ENCODE peak calls at places on chromosomes 7 and 10, in eight cellular contexts. V is SK-N-SH, Q is mammary epithelial cell, G is hepatocyte, H is IMR-90, T is fibroblast of lung, X is DND-41, O is mesendoderm. K is an unnamed sample.

GRCh38 chr10:43862756-43863155 is 214.1 kb upstream of the ZNF32 start:
- DNase-seq in V (peak), X (no peak), O (no peak), Q (no peak), G (no peak), T (no peak), H (no peak), K (no peak)

GRCh38 chr10:120824864-120825263 is 26.3 kb upstream of the WDR11 start:
- DNase-seq in T (peak), X (peak), G (peak), O (peak), H (no peak), Q (no peak), V (peak), K (peak)

GRCh38 chr7:8204674-8205377 is 57.1 kb downstream of the ICA1 start:
- DNase-seq in O (no peak), V (peak), Q (no peak), G (peak), X (no peak), H (no peak), T (no peak), K (no peak)

GRCh38 chr10:61779950-61780659 is 117.4 kb downstream of the CABCOCO1 start:
- DNase-seq in X (peak), Q (peak), G (peak), V (no peak), T (peak), O (peak), H (peak), K (no peak)

GRCh38 chr7:155590215-155591023 is 44.1 kb upstream of the CNPY1 start:
- DNase-seq in Q (no peak), O (peak), G (peak), H (peak), V (peak), X (peak), T (peak), K (no peak)

GRCh38 chr7:70681847-70682350 is 450.0 kb upstream of the GALNT17 start:
- DNase-seq in X (peak), G (no peak), V (no peak), O (no peak), T (no peak), Q (no peak), H (no peak), K (no peak)

GRCh38 chr7:99365318-99366141 is 9.0 kb upstream of the ARPC1B start:
- DNase-seq in V (peak), T (no peak), H (no peak), O (peak), Q (peak), G (peak), X (peak), K (no peak)

GRCh38 chr10:71860243-71861029 is 9.4 kb upstream of the PSAP start:
- DNase-seq in X (peak), Q (peak), T (peak), O (peak), V (peak), G (peak), H (peak), K (no peak)

GRCh38 chr7:69597278-69598076 is 798 bp upstream of the AUTS2 start:
- DNase-seq in Q (no peak), G (peak), H (no peak), V (peak), X (peak), T (peak), O (peak), K (peak)

GRCh38 chr10:74967850-74968620 is 141.6 kb downstream of the KAT6B start:
- DNase-seq in X (no peak), T (no peak), G (peak), O (no peak), V (no peak), Q (no peak), H (no peak), K (no peak)

GRCh38 chr10:63671317-63671937 is 150.2 kb downstream of the REEP3 start:
- DNase-seq in O (peak), Q (no peak), T (peak), V (peak), G (peak), X (no peak), H (peak), K (no peak)

GRCh38 chr10:66622050-66622449 is 303.8 kb upstream of the LRRTM3 start:
- DNase-seq in V (no peak), X (no peak), H (no peak), G (no peak), T (no peak), Q (no peak), O (no peak), K (no peak)

GRCh38 chr7:50389961-50390360 is 60.2 kb downstream of the FIGNL1 start:
- DNase-seq in O (no peak), G (no peak), X (no peak), T (no peak), Q (no peak), H (no peak), V (no peak), K (no peak)

GRCh38 chr7:44189286-44189992 is at the start of gene GCK:
- DNase-seq in H (no peak), V (no peak), X (no peak), O (peak), G (no peak), Q (no peak), T (no peak), K (no peak)

GRCh38 chr7:22397981-22398380 is 41.0 kb upstream of the RAPGEF5 start:
- DNase-seq in V (no peak), H (peak), T (peak), X (no peak), O (no peak), G (no peak), Q (no peak), K (no peak)

GRCh38 chr10:132849546-132850031 is 63.6 kb upstream of the NKX6-2 start:
- DNase-seq in V (no peak), X (peak), O (no peak), Q (no peak), T (no peak), H (no peak), G (no peak), K (no peak)
- H3K4me2 ChIP-seq in V (no peak), X (no peak), O (no peak), Q (no peak), T (no peak), H (no peak), G (no peak), K (no peak)

DNA sequence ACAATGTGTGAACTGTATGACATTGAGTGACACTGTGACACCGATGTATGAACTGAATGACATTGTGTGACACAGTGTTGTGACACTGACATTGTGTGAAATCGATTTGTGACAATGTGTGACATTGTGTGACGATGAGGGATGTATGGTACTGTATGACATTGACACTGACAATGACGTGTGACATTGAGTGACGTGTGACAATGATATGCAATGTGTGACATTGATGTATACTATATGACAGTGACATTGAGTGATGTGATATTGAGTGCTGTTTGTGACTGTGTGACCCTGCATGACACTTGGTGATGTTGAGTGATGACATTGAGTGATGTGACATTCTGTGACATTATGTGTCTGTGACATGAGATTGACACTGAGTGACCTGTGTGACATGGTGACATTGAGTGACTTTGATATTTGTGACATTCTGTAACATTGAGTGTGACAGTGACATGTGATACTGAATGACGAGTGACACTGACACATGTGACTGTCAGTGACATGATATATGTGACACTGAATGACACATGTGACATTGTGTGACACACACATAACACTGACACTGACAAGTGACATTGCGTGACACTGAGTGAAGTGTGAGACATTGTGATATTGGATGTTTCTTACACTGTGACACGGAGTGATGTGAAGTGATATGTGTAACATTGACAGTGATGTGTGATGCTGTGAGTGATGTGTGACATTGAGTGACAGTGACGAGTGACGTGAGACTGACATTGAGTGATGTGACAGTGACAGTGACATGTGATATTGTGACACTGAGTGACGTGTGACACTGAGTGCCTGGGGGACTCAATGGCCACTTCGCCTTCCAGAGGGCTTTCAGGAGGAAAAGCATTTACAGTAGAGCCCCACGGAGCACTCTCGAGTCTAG is 167.5 kb downstream of the PRKAG2 start:
- DNase-seq in X (no peak), O (no peak), G (no peak), H (peak), T (no peak), V (no peak), Q (no peak), K (no peak)
- H3K4me2 ChIP-seq in X (no peak), O (no peak), G (no peak), H (no peak), T (no peak), V (no peak), Q (no peak), K (no peak)

DNA sequence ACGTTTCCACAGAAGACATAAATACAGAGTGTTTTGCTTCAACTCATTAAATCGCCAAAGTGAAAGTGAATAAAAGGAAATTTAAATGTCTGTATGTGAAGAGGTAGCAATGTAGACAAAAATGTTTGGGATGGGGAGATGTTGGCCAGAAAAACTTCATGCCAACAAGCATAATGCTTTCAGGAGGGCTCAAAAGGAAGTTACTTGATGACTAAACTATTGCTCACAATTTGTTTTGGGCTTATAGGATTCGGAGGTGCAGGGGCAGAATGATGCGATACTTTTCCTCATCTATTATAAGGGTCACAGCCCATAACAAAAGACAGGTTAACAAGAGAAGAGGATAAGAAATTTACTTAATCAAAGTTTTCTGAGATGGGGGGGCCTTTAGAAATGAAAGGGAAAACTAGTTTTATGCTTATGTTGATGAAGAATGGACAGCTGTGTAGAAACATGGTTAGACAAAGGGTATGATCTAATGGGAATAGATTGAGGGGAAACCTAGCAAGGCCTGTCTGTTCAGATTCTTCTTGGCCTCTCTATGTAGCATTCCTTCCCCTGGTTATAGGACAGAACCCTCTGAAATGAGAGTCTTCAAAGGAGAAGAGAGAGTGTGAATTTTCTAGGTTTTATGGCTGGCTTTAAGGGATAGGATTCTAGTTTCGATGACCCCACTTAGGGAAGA is 898.6 kb downstream of the LRMDA start:
- DNase-seq in H (peak), T (peak), Q (peak), X (no peak), V (no peak), G (no peak), O (no peak), K (no peak)
- H3K4me2 ChIP-seq in H (peak), T (peak), Q (peak), X (no peak), V (peak), G (no peak), O (no peak), K (no peak)

DNA sequence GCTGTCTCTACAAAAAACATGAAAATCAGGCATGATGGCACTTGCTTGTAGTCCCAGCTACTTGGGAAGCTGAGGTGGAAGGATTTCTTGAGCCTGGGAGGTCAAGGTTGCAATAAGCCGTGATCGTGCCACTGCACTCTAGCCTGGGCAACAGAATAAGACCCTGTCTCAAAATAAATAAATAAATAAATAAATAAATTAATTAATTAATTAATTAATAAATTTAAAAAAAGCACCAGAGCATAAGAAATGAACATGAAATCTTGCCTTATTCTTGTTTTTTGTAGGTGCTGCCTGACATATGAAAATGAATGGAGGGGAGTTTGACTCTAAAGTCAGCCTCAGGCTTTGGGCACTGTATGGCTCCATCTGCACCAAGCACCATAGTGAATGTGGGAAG is 69.9 kb downstream of the GATA3 start:
- DNase-seq in G (no peak), Q (no peak), V (no peak), T (no peak), O (no peak), H (no peak), X (no peak), K (no peak)
- H3K4me2 ChIP-seq in G (no peak), Q (no peak), V (no peak), T (no peak), O (no peak), H (no peak), X (no peak), K (no peak)

GRCh38 chr7:27611043-27611442 is 51.6 kb downstream of the HIBADH start:
- DNase-seq in O (no peak), G (no peak), Q (peak), T (peak), H (peak), X (no peak), V (no peak), K (no peak)

GRCh38 chr7:27607210-27607606 is 55.5 kb downstream of the HIBADH start:
- DNase-seq in X (no peak), O (no peak), Q (no peak), G (no peak), T (no peak), V (no peak), H (no peak), K (no peak)

GRCh38 chr7:27606270-27607209 is 56.1 kb downstream of the HIBADH start:
- DNase-seq in T (peak), O (peak), H (peak), V (no peak), Q (peak), G (peak), X (no peak), K (no peak)

GRCh38 chr7:27605689-27606269 is 56.9 kb downstream of the HIBADH start:
- DNase-seq in H (peak), X (no peak), Q (peak), G (peak), T (peak), V (no peak), O (peak), K (no peak)

DNA sequence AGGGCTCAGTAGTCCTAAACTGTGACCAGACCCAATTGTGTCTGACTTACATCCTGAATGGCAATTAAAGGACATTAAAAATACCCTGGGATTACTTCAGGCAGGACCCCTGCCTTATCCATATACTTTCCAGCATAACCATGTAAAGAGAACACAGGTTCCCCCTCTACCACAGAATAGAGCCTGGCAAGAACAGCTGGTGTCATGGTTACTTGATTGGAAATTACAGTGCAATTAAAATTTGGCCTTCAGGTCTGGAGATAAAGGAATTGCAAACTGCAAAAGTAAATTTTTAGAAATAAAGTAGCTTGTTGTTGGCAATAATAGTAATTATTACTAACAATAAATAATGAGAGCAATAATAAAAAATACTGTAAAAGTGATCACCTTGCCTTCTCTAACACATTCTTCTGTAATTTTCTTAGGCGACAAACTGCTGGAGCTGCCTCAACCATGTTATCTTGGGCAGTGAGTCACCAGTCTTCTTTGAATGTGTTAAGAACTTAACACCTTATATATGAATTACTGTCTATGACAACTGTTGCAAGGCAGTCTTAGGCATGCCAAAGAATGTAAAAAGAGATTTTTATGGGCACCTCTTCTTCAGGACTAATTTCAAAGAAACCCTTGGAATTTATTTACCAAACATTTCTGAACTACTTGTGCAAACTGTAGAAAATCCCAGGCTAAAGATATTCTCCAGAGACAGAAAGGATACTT is 53.7 kb downstream of the HIBADH start:
- DNase-seq in T (peak), X (no peak), Q (no peak), O (peak), G (peak), V (no peak), H (no peak), K (no peak)
- H3K4me2 ChIP-seq in T (no peak), X (no peak), Q (no peak), O (no peak), G (no peak), V (no peak), H (no peak), K (no peak)